ENCODE peak calls at places on chromosomes 3 and 15, in four cellular contexts. K, O, U and Q are unnamed samples.
A peak's percentile ranks its signal among the peaks of the same experiment; 100 is the strongest.

GRCh38 chr3:123193448-123194101 is 8.2 kb upstream of the SEC22A start:
- ATAC-seq in K (no peak), O (no peak), U (no peak), Q (no peak)

GRCh38 chr3:152364237-152364636 is 95.5 kb downstream of the MBNL1 start:
- ATAC-seq in K (no peak), O (peak; percentile 46), U (no peak), Q (no peak)

GRCh38 chr15:55372701-55373440 is 35.3 kb downstream of the CCPG1 start:
- ATAC-seq in K (no peak), O (peak; percentile 80), U (no peak), Q (no peak)

GRCh38 chr3:43391621-43392020 is 105.3 kb downstream of the SNRK start:
- ATAC-seq in K (no peak), O (no peak), U (no peak), Q (no peak)

GRCh38 chr3:57805674-57806073 is 49.6 kb downstream of the SLMAP start:
- ATAC-seq in K (peak; percentile 93), O (peak; percentile 19), U (peak; percentile 88), Q (no peak)

GRCh38 chr3:100776736-100777135 is 67.4 kb downstream of the TFG start:
- ATAC-seq in K (peak; percentile 91), O (peak; percentile 67), U (peak; percentile 56), Q (no peak)

GRCh38 chr15:40046721-40047412 is 7.9 kb upstream of the SRP14 start:
- ATAC-seq in K (no peak), O (peak; percentile 6), U (peak; percentile 42), Q (no peak)

GRCh38 chr3:150147776-150148175 is 177.1 kb upstream of the PFN2 start:
- ATAC-seq in K (no peak), O (no peak), U (no peak), Q (no peak)

GRCh38 chr3:149388001-149388435 is 10.6 kb upstream of the TM4SF1 start:
- ATAC-seq in K (no peak), O (no peak), U (peak; percentile 78), Q (no peak)

GRCh38 chr15:20646529-20647142 is 105.0 kb upstream of the GOLGA6L6 start:
- ATAC-seq in K (peak; percentile 48), O (no peak), U (peak; percentile 70), Q (no peak)

GRCh38 chr3:182795383-182795782 is 2.1 kb downstream of the ATP11B start:
- ATAC-seq in K (peak; percentile 13), O (peak; percentile 40), U (no peak), Q (no peak)

GRCh38 chr15:48396020-48396419 is 64.8 kb downstream of the DUT start:
- ATAC-seq in K (no peak), O (no peak), U (no peak), Q (no peak)

GRCh38 chr3:172648736-172649135 is 62.1 kb downstream of the NCEH1 start:
- ATAC-seq in K (no peak), O (no peak), U (no peak), Q (peak; percentile 43)

GRCh38 chr15:30921781-30922371 is 18.2 kb downstream of the FAN1 start:
- ATAC-seq in K (no peak), O (no peak), U (no peak), Q (no peak)

GRCh38 chr3:35789039-35789438 is 149.7 kb downstream of the ARPP21 start:
- ATAC-seq in K (no peak), O (no peak), U (no peak), Q (no peak)

GRCh38 chr15:60994842-60995495 is 234.1 kb downstream of the RORA start:
- ATAC-seq in K (no peak), O (no peak), U (no peak), Q (peak; percentile 39)

GRCh38 chr3:135034881-135035440 is 239.9 kb downstream of the EPHB1 start:
- ATAC-seq in K (no peak), O (no peak), U (no peak), Q (no peak)

GRCh38 chr3:64623125-64623524 is 64.7 kb downstream of the ADAMTS9 start:
- ATAC-seq in K (no peak), O (no peak), U (no peak), Q (no peak)

GRCh38 chr3:76972624-76973296 is 67.1 kb upstream of the ROBO2 start:
- ATAC-seq in K (no peak), O (no peak), U (no peak), Q (no peak)
- TF ChIP-seq EP300 in K (no peak), O (no peak), U (no peak), Q (no peak)

DNA sequence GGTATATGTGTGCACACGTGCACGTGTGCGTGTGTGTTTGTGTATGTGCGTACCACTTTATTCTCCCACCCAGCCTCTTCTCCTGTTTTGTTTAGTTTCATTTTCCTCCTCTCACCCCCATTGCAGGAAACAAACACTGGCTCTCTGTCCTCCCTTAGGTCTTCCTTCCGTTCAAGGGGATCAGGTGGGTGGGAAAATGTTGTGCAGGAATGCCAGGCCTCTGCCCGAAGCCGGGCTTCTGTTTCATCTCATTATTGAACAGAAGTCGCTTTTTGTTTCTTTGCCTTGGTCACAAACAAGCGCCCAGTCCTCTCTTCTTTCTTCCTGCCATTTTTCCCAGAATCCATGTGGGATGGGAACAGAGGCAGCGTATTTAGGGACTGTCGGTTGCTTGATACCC is 69.6 kb downstream of the IGF1R start:
- ATAC-seq in K (no peak), O (no peak), U (no peak), Q (no peak)
- H3K27ac ChIP-seq in K (no peak overlapping the region), O (no peak overlapping the region), U (peak overlapping the region; percentile 65), Q (peak overlapping the region; percentile 34)

GRCh38 chr3:194941956-194942483 is 256.3 kb downstream of the FAM43A start:
- ATAC-seq in K (no peak), O (no peak), U (peak; percentile 44), Q (no peak)

GRCh38 chr3:194945508-194945907 is 259.8 kb downstream of the FAM43A start:
- ATAC-seq in K (no peak), O (no peak), U (no peak), Q (no peak)

GRCh38 chr3:194946091-194946490 is 260.4 kb downstream of the FAM43A start:
- ATAC-seq in K (no peak), O (no peak), U (no peak), Q (no peak)

GRCh38 chr3:194941360-194941955 is 255.8 kb downstream of the FAM43A start:
- ATAC-seq in K (no peak), O (no peak), U (no peak), Q (no peak)

GRCh38 chr3:194944526-194944925 is 258.8 kb downstream of the FAM43A start:
- ATAC-seq in K (no peak), O (no peak), U (no peak), Q (no peak)
- TF ChIP-seq EP300 in K (no peak), O (no peak), U (no peak), Q (no peak)

DNA sequence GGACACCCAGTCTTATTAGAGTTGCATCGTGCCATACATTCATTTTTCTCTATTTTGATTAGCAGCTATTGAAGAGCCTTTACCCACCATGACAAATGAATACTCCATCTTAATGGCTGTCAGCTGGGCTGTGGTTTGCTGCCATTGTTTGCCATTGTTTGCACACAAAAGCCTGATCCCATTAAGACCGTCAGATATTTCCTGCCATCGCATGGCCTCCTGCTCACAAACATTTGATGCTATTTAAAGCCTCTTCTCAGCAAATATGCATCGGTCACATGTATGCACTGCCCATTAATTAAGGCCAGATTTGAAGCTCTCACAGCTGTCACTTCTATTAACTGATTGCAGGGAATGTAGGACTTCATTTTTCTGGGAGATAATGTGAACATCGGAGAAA is 175.5 kb upstream of the NR2E3 start:
- ATAC-seq in K (no peak), O (no peak), U (no peak), Q (no peak)
- H3K27ac ChIP-seq in K (no peak overlapping the region), O (no peak overlapping the region), U (no peak overlapping the region), Q (no peak overlapping the region)

GRCh38 chr3:73419179-73419803 is 205.4 kb downstream of the PDZRN3 start:
- ATAC-seq in K (no peak), O (no peak), U (no peak), Q (peak; percentile 57)

GRCh38 chr3:73419993-73420392 is 204.7 kb downstream of the PDZRN3 start:
- ATAC-seq in K (no peak), O (no peak), U (no peak), Q (peak; percentile 17)

GRCh38 chr3:73418636-73419035 is 206.1 kb downstream of the PDZRN3 start:
- ATAC-seq in K (no peak), O (no peak), U (no peak), Q (no peak)

GRCh38 chr3:73423133-73423532 is 201.6 kb downstream of the PDZRN3 start:
- ATAC-seq in K (no peak), O (no peak), U (no peak), Q (no peak)

GRCh38 chr3:73422556-73422955 is 202.2 kb downstream of the PDZRN3 start:
- ATAC-seq in K (no peak), O (no peak), U (no peak), Q (peak; percentile 79)
- TF ChIP-seq EP300 in K (no peak), O (no peak), U (no peak), Q (peak; percentile 20)

GRCh38 chr3:141343824-141344223 is 24.5 kb upstream of the ZBTB38 start:
- ATAC-seq in K (no peak), O (no peak), U (no peak), Q (no peak)

GRCh38 chr3:141338881-141339280 is 29.4 kb upstream of the ZBTB38 start:
- ATAC-seq in K (no peak), O (no peak), U (no peak), Q (no peak)

GRCh38 chr3:141345528-141345927 is 22.8 kb upstream of the ZBTB38 start:
- ATAC-seq in K (no peak), O (peak; percentile 22), U (no peak), Q (no peak)

GRCh38 chr3:141342386-141342785 is 25.9 kb upstream of the ZBTB38 start:
- ATAC-seq in K (peak; percentile 87), O (no peak), U (no peak), Q (no peak)

DNA sequence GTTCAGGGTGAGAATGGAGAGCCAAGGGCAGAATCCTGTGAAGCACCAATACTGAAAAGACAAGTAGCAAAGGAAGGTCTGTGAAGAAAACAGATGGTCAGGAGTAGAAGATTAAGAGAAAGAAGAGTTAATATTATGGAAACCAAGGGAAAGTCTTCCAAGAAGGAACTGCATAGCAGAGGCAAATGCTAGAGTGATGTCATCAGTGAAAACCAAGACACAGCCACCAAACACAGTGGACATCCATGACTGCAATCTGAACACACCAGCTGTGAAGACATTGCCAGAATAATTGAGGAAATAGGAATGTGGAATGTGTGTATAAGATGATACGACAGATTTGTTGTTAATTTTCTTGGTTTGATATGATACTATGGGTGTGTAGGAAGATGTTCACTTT is 26.8 kb upstream of the ZBTB38 start:
- ATAC-seq in K (peak; percentile 53), O (no peak), U (no peak), Q (no peak)
- H3K27ac ChIP-seq in K (no peak overlapping the region), O (no peak overlapping the region), U (peak overlapping the region; percentile 45), Q (no peak overlapping the region)

GRCh38 chr3:76866729-76867461 is 173.0 kb upstream of the ROBO2 start:
- ATAC-seq in K (no peak), O (peak; percentile 92), U (no peak), Q (no peak)
- TF ChIP-seq EP300 in K (no peak), O (peak; percentile 52), U (no peak), Q (no peak)

DNA sequence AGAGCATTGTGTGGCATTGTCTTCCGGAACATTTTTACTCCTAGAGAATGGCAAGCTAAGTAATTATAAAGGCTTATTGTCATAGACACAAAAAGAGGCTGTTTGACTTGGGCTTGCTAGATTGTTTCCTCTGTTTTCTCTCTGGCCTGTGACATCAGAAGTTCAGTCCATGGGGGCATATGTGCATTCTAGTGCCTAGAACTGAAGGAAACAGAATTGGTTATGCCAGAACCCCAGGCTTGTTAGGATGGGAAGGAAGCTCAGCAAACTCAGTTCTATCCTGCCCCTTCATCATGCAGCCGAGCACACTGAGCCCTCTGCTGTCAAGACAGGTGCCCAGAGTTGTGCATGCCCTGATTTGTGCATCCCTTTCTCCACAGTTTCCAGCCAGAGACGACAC is 131.3 kb downstream of the PDE8A start:
- ATAC-seq in K (no peak), O (no peak), U (no peak), Q (no peak)
- H3K27ac ChIP-seq in K (no peak overlapping the region), O (no peak overlapping the region), U (no peak overlapping the region), Q (no peak overlapping the region)

GRCh38 chr15:74496648-74497047 is 35.7 kb upstream of the UBL7 start:
- ATAC-seq in K (no peak), O (no peak), U (no peak), Q (no peak)
- TF ChIP-seq EP300 in K (no peak), O (no peak), U (no peak), Q (no peak)